ENCODE peak calls at places on chromosomes 13 and 19, in four cellular contexts. N is GM03348, R is upper lobe of right lung, G is NCI-H510A treated with DMSO at 0.1 percent for 48 hours. U is an unnamed sample.
A peak's percentile ranks its signal among the peaks of the same experiment; 100 is the strongest.

GRCh38 chr13:100483836-100484381 is 104.7 kb downstream of the GGACT start:
- DNase-seq in N (no peak), G (peak; percentile 6), R (no peak), U (no peak)

GRCh38 chr19:30083125-30083681 is 141.2 kb downstream of the URI1 start:
- DNase-seq in G (no peak), R (peak; percentile 32), N (no peak), U (no peak)

GRCh38 chr19:11797491-11797890 is 832 bp upstream of the ZNF491 start:
- DNase-seq in R (peak; percentile 88), G (peak; percentile 94), N (peak; percentile 93), U (peak; percentile 98)

GRCh38 chr13:111216166-111216960 is 101.3 kb downstream of the ARHGEF7 start:
- DNase-seq in G (peak; percentile 42), R (no peak), N (peak; percentile 20), U (peak; percentile 18)

GRCh38 chr13:28128030-28128429 is 10.3 kb upstream of the PAN3 start:
- DNase-seq in R (no peak), G (no peak), N (no peak), U (no peak)

GRCh38 chr13:50453238-50453637 is 390.3 kb downstream of the DLEU7 start:
- DNase-seq in R (no peak), N (peak; percentile 32), G (no peak), U (no peak)

GRCh38 chr19:8224394-8225145 is 15.4 kb downstream of the CERS4 start:
- DNase-seq in N (no peak), R (no peak), G (no peak), U (no peak)

GRCh38 chr13:27117158-27117557 is 54.5 kb downstream of the USP12 start:
- DNase-seq in N (no peak), R (no peak), G (peak; percentile 13), U (no peak)

GRCh38 chr19:50639121-50640112 is at the start of gene SYT3:
- DNase-seq in N (peak; percentile 83), R (peak; percentile 79), G (no peak), U (peak; percentile 11)

GRCh38 chr19:55253842-55254624 is 4.8 kb downstream of the PPP6R1 start:
- DNase-seq in G (peak; percentile 73), N (no peak), R (peak; percentile 58), U (peak; percentile 97)

GRCh38 chr13:100689191-100689590 is 14.6 kb upstream of the TMTC4 start:
- DNase-seq in R (no peak), G (no peak), N (no peak), U (no peak)

GRCh38 chr13:72507394-72508199 is 219.8 kb downstream of the MZT1 start:
- DNase-seq in R (no peak), G (no peak), N (no peak), U (no peak)

GRCh38 chr19:39506944-39507714 is 7.8 kb upstream of the SELENOV start:
- DNase-seq in R (no peak), G (peak; percentile 59), N (peak; percentile 84), U (peak; percentile 96)

GRCh38 chr13:27001705-27002104 is 169.9 kb downstream of the USP12 start:
- DNase-seq in N (no peak), G (peak; percentile 75), R (no peak), U (peak; percentile 96)

GRCh38 chr13:71801165-71801564 is 65.8 kb downstream of the DACH1 start:
- DNase-seq in N (no peak), R (no peak), G (no peak), U (no peak)

GRCh38 chr19:31092189-31092753 is 257.0 kb downstream of the TSHZ3 start:
- DNase-seq in N (no peak), R (no peak), G (no peak), U (no peak)

GRCh38 chr19:28737021-28737525 is 475.9 kb downstream of the UQCRFS1 start:
- DNase-seq in R (no peak), G (peak; percentile 0), N (peak; percentile 68), U (no peak)

GRCh38 chr13:102152790-102153189 is 249.1 kb downstream of the FGF14 start:
- DNase-seq in N (no peak), R (no peak), G (no peak), U (no peak)

GRCh38 chr19:55473201-55473600 is 3.2 kb upstream of the ZNF628 start:
- DNase-seq in G (no peak), R (no peak), N (no peak), U (peak; percentile 58)

GRCh38 chr13:70613295-70613694 is 505.0 kb upstream of the KLHL1 start:
- DNase-seq in R (no peak), N (no peak), G (no peak), U (peak; percentile 15)

GRCh38 chr19:13906525-13906904 is 514 bp downstream of the CC2D1A start:
- DNase-seq in N (no peak), G (peak; percentile 45), R (peak; percentile 81), U (peak; percentile 74)

GRCh38 chr19:3073931-3074595 is 11.8 kb upstream of the TLE5 start:
- DNase-seq in N (no peak), R (no peak), G (no peak), U (no peak)

GRCh38 chr13:84405286-84405685 is 523.0 kb upstream of the SLITRK1 start:
- DNase-seq in N (no peak), R (no peak), G (no peak), U (no peak)

GRCh38 chr19:17553256-17553655 is 2.2 kb upstream of the COLGALT1 start:
- DNase-seq in N (peak; percentile 88), G (no peak), R (no peak), U (no peak)

GRCh38 chr13:72652681-72653080 is 74.7 kb downstream of the MZT1 start:
- DNase-seq in R (no peak), G (no peak), N (no peak), U (no peak)

GRCh38 chr13:77860621-77861020 is 58.0 kb downstream of the EDNRB start:
- DNase-seq in G (no peak), R (no peak), N (peak; percentile 28), U (no peak)

GRCh38 chr19:22595422-22595821 is 38.7 kb upstream of the ZNF492 start:
- DNase-seq in N (no peak), G (no peak), R (no peak), U (no peak)

GRCh38 chr13:40755082-40755755 is 15.8 kb downstream of the MRPS31 start:
- DNase-seq in R (no peak), N (no peak), G (no peak), U (no peak)

GRCh38 chr13:112131740-112132113 is 64.8 kb downstream of the SOX1 start:
- DNase-seq in N (no peak), G (no peak), R (peak; percentile 82), U (no peak)

GRCh38 chr19:861756-862528 is 2.5 kb downstream of the CFD start:
- DNase-seq in R (peak; percentile 86), N (peak; percentile 64), G (no peak), U (peak; percentile 70)

GRCh38 chr13:39484506-39485313 is 118.3 kb downstream of the LHFPL6 start:
- DNase-seq in N (peak; percentile 32), R (no peak), G (no peak), U (no peak)

GRCh38 chr19:35232912-35233311 is 4.4 kb upstream of the FAM187B start:
- DNase-seq in N (no peak), R (no peak), G (no peak), U (no peak)

GRCh38 chr13:53324656-53325055 is 296.0 kb downstream of the OLFM4 start:
- DNase-seq in G (no peak), N (no peak), R (no peak), U (no peak)

GRCh38 chr13:100497394-100497793 is 91.2 kb downstream of the GGACT start:
- DNase-seq in R (no peak), N (no peak), G (no peak), U (no peak)

GRCh38 chr13:32135655-32136054 is 104.1 kb downstream of the FRY start:
- DNase-seq in R (no peak), G (no peak), N (peak; percentile 50), U (no peak)

GRCh38 chr19:18725755-18726416 is 42.4 kb downstream of the CRTC1 start:
- DNase-seq in R (no peak), N (no peak), G (peak; percentile 79), U (no peak)

GRCh38 chr13:18965347-18965855 is 216.2 kb downstream of the TUBA3C start:
- DNase-seq in R (peak; percentile 48), N (no peak), G (no peak), U (no peak)

GRCh38 chr13:48775804-48776203 is 122.1 kb downstream of the CYSLTR2 start:
- DNase-seq in R (no peak), N (peak; percentile 79), G (no peak), U (no peak)